ENCODE peak calls at places on chromosome 12, in seven cellular contexts. B, V, A, W, D, C and E are unnamed samples.

GRCh38 chr12:80299976-80300375 is 144.1 kb upstream of the PTPRQ start:
- DNase-seq in C (no peak), B (no peak), D (no peak), V (no peak), W (no peak), A (no peak), E (no peak)

GRCh38 chr12:115204957-115205754 is 521.2 kb upstream of the TBX3 start:
- DNase-seq in V (peak), A (no peak), C (no peak), W (peak), D (no peak), B (no peak), E (no peak)

GRCh38 chr12:15532364-15532977 is 210.2 kb downstream of the PTPRO start:
- DNase-seq in B (no peak), A (no peak), D (peak), C (peak), V (peak), W (peak), E (no peak)

GRCh38 chr12:2110841-2111566 is 58.2 kb downstream of the CACNA1C start:
- DNase-seq in D (no peak), C (peak), A (no peak), B (no peak), W (no peak), V (no peak), E (no peak)

GRCh38 chr12:106296179-106296877 is 6.2 kb upstream of the TCP11L2 start:
- DNase-seq in A (no peak), D (no peak), V (peak), C (no peak), B (no peak), W (peak), E (no peak)

GRCh38 chr12:119679490-119679889 is 11.6 kb downstream of the PRKAB1 start:
- DNase-seq in V (no peak), A (no peak), C (no peak), W (no peak), D (no peak), B (no peak), E (no peak)

GRCh38 chr12:39103552-39104165 is 198.3 kb upstream of the CPNE8 start:
- DNase-seq in D (peak), C (no peak), A (no peak), V (peak), W (peak), B (no peak), E (no peak)

GRCh38 chr12:119157528-119157927 is 21.2 kb upstream of the HSPB8 start:
- DNase-seq in W (no peak), D (no peak), B (no peak), V (no peak), A (no peak), C (peak), E (peak)

GRCh38 chr12:47743311-47743860 is 15.3 kb downstream of the RAPGEF3 start:
- DNase-seq in V (no peak), A (no peak), C (no peak), D (no peak), B (no peak), W (no peak), E (no peak)

GRCh38 chr12:46268617-46269428 is at the start of gene SLC38A1:
- DNase-seq in V (peak), C (peak), W (peak), A (peak), D (peak), B (peak), E (peak)

GRCh38 chr12:93447555-93448265 is 6.0 kb upstream of the UBE2N start:
- DNase-seq in D (no peak), W (no peak), V (no peak), C (no peak), B (no peak), A (no peak), E (no peak)

GRCh38 chr12:106301611-106302321 is 767 bp upstream of the TCP11L2 start:
- DNase-seq in W (peak), D (peak), V (peak), A (peak), B (peak), C (peak), E (peak)

GRCh38 chr12:88247241-88247643 is 105.1 kb downstream of the TMTC3 start:
- DNase-seq in V (peak), C (no peak), B (no peak), A (no peak), D (no peak), W (peak), E (no peak)

GRCh38 chr12:24960222-24960855 is 11.4 kb upstream of the BCAT1 start:
- DNase-seq in C (no peak), A (no peak), B (no peak), V (peak), D (peak), W (peak), E (no peak)

GRCh38 chr12:64083285-64084210 is 138.5 kb downstream of the KICS2 start:
- DNase-seq in B (peak), A (peak), D (no peak), W (peak), C (peak), V (peak), E (peak)

GRCh38 chr12:98856897-98857540 is 211.9 kb downstream of the APAF1 start:
- DNase-seq in C (no peak), W (peak), D (no peak), B (no peak), A (no peak), V (peak), E (no peak)

GRCh38 chr12:6644903-6645302 is 2.3 kb downstream of the ACRBP start:
- DNase-seq in B (peak), D (no peak), A (no peak), V (no peak), W (no peak), C (no peak), E (no peak)

GRCh38 chr12:1644523-1645438 is 15.8 kb downstream of the WNT5B start:
- DNase-seq in B (peak), V (peak), A (peak), D (no peak), W (no peak), C (peak), E (peak)

DNA sequence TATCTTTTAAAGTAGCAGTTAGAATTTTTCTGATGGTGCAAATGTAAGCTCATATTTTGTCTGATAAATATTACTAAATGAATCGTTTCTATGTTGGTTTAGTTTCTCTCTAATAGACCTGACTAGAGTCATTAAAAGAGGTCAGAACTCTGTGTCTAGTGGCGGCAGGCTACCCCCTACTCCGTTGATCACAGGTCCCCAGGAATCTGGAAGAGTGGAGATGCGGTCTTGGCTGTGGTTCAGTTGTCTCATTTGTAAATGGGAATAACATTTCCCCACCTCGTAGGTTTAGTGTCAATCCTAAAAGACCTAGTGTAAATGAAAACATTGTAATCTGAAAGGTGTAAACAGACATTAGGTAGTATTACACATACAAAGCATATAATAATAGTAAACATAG is 4.7 kb upstream of the FOXJ2 start:
- DNase-seq in A (no peak), D (no peak), B (no peak), V (no peak), C (peak), W (no peak), E (no peak)
- H3K4me3 ChIP-seq in A (no peak), D (no peak), B (no peak), V (no peak), C (no peak), W (peak), E (peak)

GRCh38 chr12:121894633-121895032 is 6.0 kb downstream of the PSMD9 start:
- DNase-seq in C (no peak), B (no peak), W (peak), V (peak), D (peak), A (no peak), E (no peak)
- TF ChIP-seq CTCF in C (no peak), B (no peak), W (peak), V (peak), D (peak), A (no peak), E (peak)

GRCh38 chr12:108690799-108691153 is 40.5 kb downstream of the CORO1C start:
- DNase-seq in W (no peak), D (no peak), V (no peak), A (no peak), C (no peak), B (no peak), E (no peak)
- H3K4me3 ChIP-seq in W (peak), D (peak), V (no peak), A (no peak), C (peak), B (peak), E (peak)

GRCh38 chr12:94507455-94507854 is 47.8 kb upstream of the CEP83 start:
- DNase-seq in D (no peak), A (no peak), B (no peak), C (no peak), W (no peak), V (no peak), E (no peak)

GRCh38 chr12:94511506-94511905 is 51.8 kb upstream of the CEP83 start:
- DNase-seq in A (no peak), W (no peak), C (no peak), B (no peak), D (no peak), V (no peak), E (no peak)

GRCh38 chr12:94513527-94513926 is 53.9 kb upstream of the CEP83 start:
- DNase-seq in B (no peak), A (no peak), D (no peak), C (no peak), V (no peak), W (no peak), E (no peak)

GRCh38 chr12:94510128-94510527 is 50.5 kb upstream of the CEP83 start:
- DNase-seq in C (no peak), B (no peak), W (no peak), V (no peak), D (no peak), A (no peak), E (no peak)

GRCh38 chr12:94509317-94509716 is 49.6 kb upstream of the CEP83 start:
- DNase-seq in B (no peak), W (no peak), V (peak), A (no peak), D (no peak), C (no peak), E (no peak)
- TF ChIP-seq CTCF in B (no peak), W (no peak), V (no peak), A (no peak), D (no peak), C (no peak), E (no peak)

GRCh38 chr12:10215451-10215850 is 2.8 kb downstream of the GABARAPL1 start:
- DNase-seq in C (no peak), V (no peak), D (no peak), A (no peak), W (no peak), B (no peak), E (no peak)
- H3K4me3 ChIP-seq in C (peak), V (peak), D (peak), A (no peak), W (no peak), B (peak), E (peak)

GRCh38 chr12:31813305-31813704 is 84.5 kb upstream of the AMN1 start:
- DNase-seq in V (peak), D (no peak), W (no peak), A (no peak), B (no peak), C (no peak), E (no peak)
- TF ChIP-seq CTCF in V (peak), D (peak), W (no peak), A (no peak), B (no peak), C (no peak), E (no peak)